ENCODE peak calls at places on chromosomes 1 and 21, in four cellular contexts. N, U, S and L are unnamed samples.
A peak's percentile ranks its signal among the peaks of the same experiment; 100 is the strongest.

GRCh38 chr1:202225131-202225530 is 31.5 kb downstream of the LGR6 start:
- DNase-seq in N (no peak), U (no peak), S (no peak), L (no peak)

GRCh38 chr1:236983818-236984217 is 20.4 kb downstream of the MT1HL1 start:
- DNase-seq in N (no peak), U (no peak), S (no peak), L (no peak)

GRCh38 chr1:198676253-198676652 is 37.4 kb downstream of the PTPRC start:
- DNase-seq in N (no peak), U (no peak), S (no peak), L (no peak)

GRCh38 chr21:16072692-16073091 is 342.9 kb downstream of the USP25 start:
- DNase-seq in N (no peak), U (no peak), S (peak; percentile 67), L (no peak)

GRCh38 chr1:31497601-31498000 is 78.7 kb upstream of the TINAGL1 start:
- DNase-seq in N (no peak), U (no peak), S (peak; percentile 65), L (no peak)

GRCh38 chr1:167935252-167936067 is 1.0 kb upstream of the DCAF6 start:
- DNase-seq in N (peak; percentile 43), U (peak; percentile 18), S (peak; percentile 58), L (peak; percentile 54)

GRCh38 chr21:41640756-41641509 is 125.9 kb downstream of the RIPK4 start:
- DNase-seq in N (no peak), U (peak; percentile 50), S (peak; percentile 88), L (peak; percentile 33)

GRCh38 chr1:23118957-23119792 is 49.5 kb downstream of the LUZP1 start:
- DNase-seq in N (no peak), U (no peak), S (peak; percentile 23), L (peak; percentile 34)

GRCh38 chr1:30805301-30806003 is 47.9 kb upstream of the LAPTM5 start:
- DNase-seq in N (no peak), U (no peak), S (no peak), L (no peak)

GRCh38 chr1:2174348-2175054 is 20.1 kb downstream of the FAAP20 start:
- DNase-seq in N (peak; percentile 72), U (peak; percentile 90), S (peak; percentile 71), L (peak; percentile 64)

GRCh38 chr1:51780927-51781326 is 97.6 kb downstream of the NRDC start:
- DNase-seq in N (no peak), U (no peak), S (no peak), L (no peak)

GRCh38 chr1:172380441-172381244 is 39.8 kb upstream of the C1orf105 start:
- DNase-seq in N (no peak), U (no peak), S (peak; percentile 32), L (peak; percentile 24)

GRCh38 chr1:63486679-63487078 is 36.3 kb downstream of the ITGB3BP start:
- DNase-seq in N (no peak), U (no peak), S (no peak), L (no peak)

GRCh38 chr1:248631354-248632041 is 3.4 kb downstream of the OR2T11 start:
- DNase-seq in N (peak; percentile 28), U (no peak), S (peak; percentile 15), L (peak; percentile 58)

GRCh38 chr1:31936278-31936965 is 1.7 kb downstream of the PTP4A2 start:
- DNase-seq in N (peak; percentile 45), U (no peak), S (peak; percentile 52), L (no peak)

GRCh38 chr1:247347395-247348222 is 15.9 kb upstream of the ZNF496 start:
- DNase-seq in N (no peak), U (no peak), S (no peak), L (no peak)

GRCh38 chr1:19866758-19867157 is 15.4 kb upstream of the OTUD3 start:
- DNase-seq in N (peak; percentile 22), U (no peak), S (peak; percentile 39), L (peak; percentile 56)

GRCh38 chr1:63817152-63817667 is 43.4 kb downstream of the ROR1 start:
- DNase-seq in N (no peak), U (no peak), S (no peak), L (peak; percentile 59)

GRCh38 chr21:40845621-40846020 is 1.3 kb downstream of the DSCAM start:
- DNase-seq in N (peak; percentile 96), U (no peak), S (peak; percentile 55), L (peak; percentile 72)

GRCh38 chr1:173870252-173871075 is 2.3 kb downstream of the ZBTB37 start:
- DNase-seq in N (no peak), U (no peak), S (no peak), L (no peak)

GRCh38 chr1:203126151-203126865 is 1.2 kb upstream of the ADORA1 start:
- DNase-seq in N (no peak), U (no peak), S (peak; percentile 46), L (peak; percentile 46)

GRCh38 chr1:156717411-156717810 is 10.9 kb upstream of the METTL25B start:
- DNase-seq in N (no peak), U (no peak), S (peak; percentile 25), L (no peak)

GRCh38 chr1:11882814-11883538 is 24.2 kb upstream of the NPPB start:
- DNase-seq in N (peak; percentile 41), U (no peak), S (no peak), L (no peak)

GRCh38 chr1:220544901-220545303 is 17.0 kb downstream of the MARK1 start:
- DNase-seq in N (peak; percentile 60), U (no peak), S (no peak), L (peak; percentile 21)